ENCODE peak calls at places on chromosomes 12 and 14, in six cellular contexts. One of them, this sample, is unnamed.

GRCh38 chr14:96564389-96564788 is 62.2 kb downstream of the PAPOLA start:
- DNase-seq in mesenchymal stem cell: no peak
- DNase-seq in H9: no peak
- DNase-seq in IMR-90: no peak
- DNase-seq in trophoblast cell: no peak
- DNase-seq in H1: no peak
- DNase-seq in this sample: no peak

GRCh38 chr12:70197362-70197744 is 45.9 kb upstream of the CNOT2 start:
- DNase-seq in mesenchymal stem cell: peak; percentile 25
- DNase-seq in H9: no peak
- DNase-seq in IMR-90: no peak
- DNase-seq in trophoblast cell: no peak
- DNase-seq in H1: no peak
- DNase-seq in this sample: no peak

GRCh38 chr14:76656592-76656991 is 104.7 kb upstream of the VASH1 start:
- DNase-seq in mesenchymal stem cell: no peak
- DNase-seq in H9: no peak
- DNase-seq in IMR-90: no peak
- DNase-seq in trophoblast cell: no peak
- DNase-seq in H1: no peak
- DNase-seq in this sample: no peak

GRCh38 chr12:110371408-110372055 is 32.0 kb downstream of the ANAPC7 start:
- DNase-seq in mesenchymal stem cell: no peak
- DNase-seq in H9: peak; percentile 33
- DNase-seq in IMR-90: no peak
- DNase-seq in trophoblast cell: no peak
- DNase-seq in H1: no peak
- DNase-seq in this sample: no peak

GRCh38 chr12:8698132-8698829 is 490 bp downstream of the RIMKLB start:
- DNase-seq in mesenchymal stem cell: peak; percentile 81
- DNase-seq in H9: peak; percentile 78
- DNase-seq in IMR-90: peak; percentile 16
- DNase-seq in trophoblast cell: peak; percentile 55
- DNase-seq in H1: peak; percentile 78
- DNase-seq in this sample: peak; percentile 71

GRCh38 chr14:99731536-99732435 is 47.7 kb downstream of the CYP46A1 start:
- DNase-seq in mesenchymal stem cell: no peak
- DNase-seq in H9: peak; percentile 35
- DNase-seq in IMR-90: no peak
- DNase-seq in trophoblast cell: no peak
- DNase-seq in H1: no peak
- DNase-seq in this sample: no peak

GRCh38 chr14:95445161-95445560 is 71.3 kb downstream of the SYNE3 start:
- DNase-seq in mesenchymal stem cell: no peak
- DNase-seq in H9: no peak
- DNase-seq in IMR-90: no peak
- DNase-seq in trophoblast cell: no peak
- DNase-seq in H1: no peak
- DNase-seq in this sample: no peak

GRCh38 chr14:59428581-59429012 is 36.6 kb downstream of the GPR135 start:
- DNase-seq in mesenchymal stem cell: peak; percentile 80
- DNase-seq in H9: no peak
- DNase-seq in IMR-90: peak; percentile 83
- DNase-seq in trophoblast cell: no peak
- DNase-seq in H1: no peak
- DNase-seq in this sample: no peak

GRCh38 chr12:54189198-54189539 is 384 bp upstream of the SMUG1 start:
- DNase-seq in mesenchymal stem cell: no peak
- DNase-seq in H9: no peak
- DNase-seq in IMR-90: no peak
- DNase-seq in trophoblast cell: no peak
- DNase-seq in H1: no peak
- DNase-seq in this sample: no peak

GRCh38 chr12:11812558-11813421 is 163.3 kb downstream of the ETV6 start:
- DNase-seq in mesenchymal stem cell: peak; percentile 59
- DNase-seq in H9: peak; percentile 72
- DNase-seq in IMR-90: peak; percentile 27
- DNase-seq in trophoblast cell: no peak
- DNase-seq in H1: peak; percentile 66
- DNase-seq in this sample: peak; percentile 71

GRCh38 chr12:97386133-97386581 is 76.4 kb upstream of the RMST start:
- DNase-seq in mesenchymal stem cell: no peak
- DNase-seq in H9: no peak
- DNase-seq in IMR-90: no peak
- DNase-seq in trophoblast cell: no peak
- DNase-seq in H1: no peak
- DNase-seq in this sample: no peak

GRCh38 chr14:50822501-50823042 is 8.4 kb downstream of the NIN start:
- DNase-seq in mesenchymal stem cell: peak; percentile 19
- DNase-seq in H9: no peak
- DNase-seq in IMR-90: no peak
- DNase-seq in trophoblast cell: no peak
- DNase-seq in H1: no peak
- DNase-seq in this sample: no peak

GRCh38 chr14:60327447-60328331 is 78.7 kb downstream of the PPM1A start:
- DNase-seq in mesenchymal stem cell: no peak
- DNase-seq in H9: peak; percentile 51
- DNase-seq in IMR-90: peak; percentile 20
- DNase-seq in trophoblast cell: peak; percentile 12
- DNase-seq in H1: peak; percentile 72
- DNase-seq in this sample: no peak

GRCh38 chr12:11724888-11725310 is 75.4 kb downstream of the ETV6 start:
- DNase-seq in mesenchymal stem cell: peak; percentile 52
- DNase-seq in H9: no peak
- DNase-seq in IMR-90: peak; percentile 56
- DNase-seq in trophoblast cell: no peak
- DNase-seq in H1: no peak
- DNase-seq in this sample: no peak

GRCh38 chr12:116026346-116026745 is 251.1 kb downstream of the MED13L start:
- DNase-seq in mesenchymal stem cell: no peak
- DNase-seq in H9: no peak
- DNase-seq in IMR-90: no peak
- DNase-seq in trophoblast cell: no peak
- DNase-seq in H1: no peak
- DNase-seq in this sample: no peak

GRCh38 chr12:25689996-25690501 is 137.0 kb upstream of the LMNTD1 start:
- DNase-seq in mesenchymal stem cell: no peak
- DNase-seq in H9: no peak
- DNase-seq in IMR-90: no peak
- DNase-seq in trophoblast cell: no peak
- DNase-seq in H1: no peak
- DNase-seq in this sample: no peak

GRCh38 chr12:89162704-89163261 is 189.5 kb downstream of the DUSP6 start:
- DNase-seq in mesenchymal stem cell: peak; percentile 97
- DNase-seq in H9: no peak
- DNase-seq in IMR-90: peak; percentile 99
- DNase-seq in trophoblast cell: peak; percentile 98
- DNase-seq in H1: no peak
- DNase-seq in this sample: no peak

GRCh38 chr12:43812926-43813325 is 6.8 kb upstream of the TWF1 start:
- DNase-seq in mesenchymal stem cell: no peak
- DNase-seq in H9: no peak
- DNase-seq in IMR-90: peak; percentile 53
- DNase-seq in trophoblast cell: peak; percentile 43
- DNase-seq in H1: no peak
- DNase-seq in this sample: no peak

GRCh38 chr12:19482551-19483109 is 43.3 kb downstream of the AEBP2 start:
- DNase-seq in mesenchymal stem cell: peak; percentile 30
- DNase-seq in H9: peak; percentile 79
- DNase-seq in IMR-90: no peak
- DNase-seq in trophoblast cell: no peak
- DNase-seq in H1: peak; percentile 61
- DNase-seq in this sample: no peak

GRCh38 chr12:57759360-57759980 is 4.6 kb downstream of the MARCHF9 start:
- DNase-seq in mesenchymal stem cell: no peak
- DNase-seq in H9: peak; percentile 53
- DNase-seq in IMR-90: no peak
- DNase-seq in trophoblast cell: peak; percentile 60
- DNase-seq in H1: no peak
- DNase-seq in this sample: no peak

DNA sequence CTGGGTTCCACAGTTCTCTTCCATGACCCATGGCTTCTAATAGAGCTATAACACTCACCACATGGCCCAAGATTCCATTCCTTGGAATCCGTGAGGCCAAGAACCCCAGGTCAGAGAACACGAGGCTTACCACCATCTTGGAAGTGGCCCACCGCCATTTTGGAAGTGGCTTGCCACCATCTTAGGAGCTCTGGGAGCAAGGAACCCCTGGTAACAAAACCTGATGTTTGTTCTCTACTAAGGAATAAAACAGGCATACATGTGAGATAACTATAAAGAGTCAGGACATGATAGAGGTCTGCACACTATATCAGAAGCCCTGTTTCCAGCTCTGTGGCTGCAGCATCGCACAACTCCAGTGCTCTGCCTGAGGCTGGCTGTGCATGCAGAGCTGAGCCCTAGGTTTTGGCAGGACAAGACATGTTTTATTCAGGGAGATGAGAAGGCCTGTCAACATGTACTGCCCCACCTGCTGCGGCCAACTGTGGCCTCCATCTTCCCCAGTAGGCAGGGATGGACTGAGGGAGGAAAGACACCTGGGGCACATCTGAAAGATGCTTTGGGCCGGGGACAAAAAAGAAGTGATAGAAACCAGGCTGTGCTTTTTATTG is 344.9 kb downstream of the DAD1 start:
- DNase-seq in mesenchymal stem cell: no peak
- DNase-seq in H9: no peak
- DNase-seq in IMR-90: no peak
- DNase-seq in trophoblast cell: no peak
- DNase-seq in H1: no peak
- DNase-seq in this sample: no peak
- H4K91ac ChIP-seq in mesenchymal stem cell: no peak overlapping the region
- H4K91ac ChIP-seq in H9: no peak overlapping the region
- H4K91ac ChIP-seq in IMR-90: no peak overlapping the region
- H4K91ac ChIP-seq in trophoblast cell: no peak overlapping the region
- H4K91ac ChIP-seq in H1: no peak overlapping the region
- H4K91ac ChIP-seq in this sample: no peak overlapping the region

GRCh38 chr12:7110661-7111060 is 1.6 kb upstream of the C1RL start:
- DNase-seq in mesenchymal stem cell: no peak
- DNase-seq in H9: no peak
- DNase-seq in IMR-90: no peak
- DNase-seq in trophoblast cell: no peak
- DNase-seq in H1: no peak
- DNase-seq in this sample: no peak

GRCh38 chr12:7108042-7108927 is 729 bp downstream of the C1RL start:
- DNase-seq in mesenchymal stem cell: peak; percentile 70
- DNase-seq in H9: peak; percentile 87
- DNase-seq in IMR-90: peak; percentile 70
- DNase-seq in trophoblast cell: no peak
- DNase-seq in H1: peak; percentile 83
- DNase-seq in this sample: peak; percentile 41

GRCh38 chr12:7107181-7108041 is 1.6 kb downstream of the C1RL start:
- DNase-seq in mesenchymal stem cell: no peak
- DNase-seq in H9: no peak
- DNase-seq in IMR-90: no peak
- DNase-seq in trophoblast cell: no peak
- DNase-seq in H1: no peak
- DNase-seq in this sample: no peak

GRCh38 chr12:7112041-7112440 is 3.0 kb upstream of the C1RL start:
- DNase-seq in mesenchymal stem cell: no peak
- DNase-seq in H9: no peak
- DNase-seq in IMR-90: no peak
- DNase-seq in trophoblast cell: no peak
- DNase-seq in H1: no peak
- DNase-seq in this sample: no peak

GRCh38 chr12:7108928-7109920 is at the start of gene C1RL:
- DNase-seq in mesenchymal stem cell: peak; percentile 90
- DNase-seq in H9: peak; percentile 89
- DNase-seq in IMR-90: peak; percentile 77
- DNase-seq in trophoblast cell: peak; percentile 90
- DNase-seq in H1: peak; percentile 99
- DNase-seq in this sample: peak; percentile 84
- H2BK5ac ChIP-seq in mesenchymal stem cell: peak within 1 kb of the TSS; percentile 75
- H2BK5ac ChIP-seq in H9: no peak within 1 kb of the TSS
- H2BK5ac ChIP-seq in IMR-90: peak within 1 kb of the TSS; percentile 97
- H2BK5ac ChIP-seq in trophoblast cell: peak within 1 kb of the TSS; percentile 91
- H2BK5ac ChIP-seq in H1: peak within 1 kb of the TSS; percentile 53
- H2BK5ac ChIP-seq in this sample: peak within 1 kb of the TSS; percentile 91

GRCh38 chr12:32233568-32233967 is 126.9 kb downstream of the BICD1 start:
- DNase-seq in mesenchymal stem cell: no peak
- DNase-seq in H9: no peak
- DNase-seq in IMR-90: no peak
- DNase-seq in trophoblast cell: no peak
- DNase-seq in H1: no peak
- DNase-seq in this sample: no peak
- H3K23ac ChIP-seq in mesenchymal stem cell: no peak overlapping the region
- H3K23ac ChIP-seq in H9: no peak overlapping the region
- H3K23ac ChIP-seq in IMR-90: no peak overlapping the region
- H3K23ac ChIP-seq in trophoblast cell: no peak overlapping the region
- H3K23ac ChIP-seq in H1: no peak overlapping the region
- H3K23ac ChIP-seq in this sample: no peak overlapping the region

GRCh38 chr14:29861996-29862395 is 65.7 kb downstream of the PRKD1 start:
- DNase-seq in mesenchymal stem cell: no peak
- DNase-seq in H9: no peak
- DNase-seq in IMR-90: no peak
- DNase-seq in trophoblast cell: no peak
- DNase-seq in H1: no peak
- DNase-seq in this sample: no peak
- H4K91ac ChIP-seq in mesenchymal stem cell: no peak overlapping the region
- H4K91ac ChIP-seq in H9: no peak overlapping the region
- H4K91ac ChIP-seq in IMR-90: no peak overlapping the region
- H4K91ac ChIP-seq in trophoblast cell: no peak overlapping the region
- H4K91ac ChIP-seq in H1: no peak overlapping the region
- H4K91ac ChIP-seq in this sample: no peak overlapping the region

DNA sequence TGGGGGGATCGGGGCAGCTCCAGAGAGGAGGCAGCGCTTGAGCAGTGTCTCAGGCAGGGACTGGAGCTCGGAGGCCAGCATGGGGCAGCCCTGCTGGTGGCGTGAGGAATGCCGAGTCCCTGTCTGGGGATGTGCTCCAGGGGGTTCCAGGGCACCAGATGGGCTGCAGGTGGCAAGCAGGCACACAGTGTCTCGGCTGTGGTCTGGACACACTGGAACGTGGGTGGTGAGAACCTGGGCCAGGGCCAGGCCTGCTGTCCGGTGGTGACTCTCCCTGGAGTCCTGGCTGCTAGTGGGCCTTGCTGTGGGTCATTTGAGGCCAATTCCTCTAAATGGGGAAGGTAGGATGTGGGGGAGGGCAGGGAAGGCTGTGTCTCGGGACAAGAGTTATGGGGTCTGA is 199.4 kb upstream of the RTL1 start:
- DNase-seq in mesenchymal stem cell: no peak
- DNase-seq in H9: peak; percentile 32
- DNase-seq in IMR-90: no peak
- DNase-seq in trophoblast cell: no peak
- DNase-seq in H1: no peak
- DNase-seq in this sample: no peak
- H2BK5ac ChIP-seq in mesenchymal stem cell: peak overlapping the region; percentile 25
- H2BK5ac ChIP-seq in H9: no peak overlapping the region
- H2BK5ac ChIP-seq in IMR-90: no peak overlapping the region
- H2BK5ac ChIP-seq in trophoblast cell: no peak overlapping the region
- H2BK5ac ChIP-seq in H1: no peak overlapping the region
- H2BK5ac ChIP-seq in this sample: no peak overlapping the region